ENCODE peak calls at places on chromosomes 3 and 15, in five cellular contexts. B is left colon, Q is LHCN-M2, P is omental fat pad, X is activated T-cell treated with anti-CD3 and anti-CD28 coated beads for 1 hour. K is an unnamed sample.

GRCh38 chr3:186141776-186142175 is 32.9 kb upstream of the ETV5 start:
- DNase-seq in X (no peak), B (no peak), Q (no peak), P (no peak), K (no peak)

GRCh38 chr3:175837962-175838361 is 978.8 kb downstream of the NAALADL2 start:
- DNase-seq in B (no peak), Q (no peak), X (no peak), P (no peak), K (no peak)

GRCh38 chr3:146308222-146308621 is 57.3 kb upstream of the PLSCR4 start:
- DNase-seq in X (no peak), P (no peak), Q (peak; percentile 40), B (no peak), K (no peak)

GRCh38 chr3:48952510-48953118 is 34.0 kb downstream of the ARIH2 start:
- DNase-seq in Q (no peak), B (peak; percentile 41), P (no peak), X (peak; percentile 46), K (peak; percentile 27)

GRCh38 chr15:82900511-82900910 is 52.0 kb downstream of the HOMER2 start:
- DNase-seq in Q (peak; percentile 42), X (no peak), B (no peak), P (no peak), K (no peak)

GRCh38 chr15:73273181-73274002 is 95.4 kb downstream of the HCN4 start:
- DNase-seq in P (peak; percentile 28), X (peak; percentile 12), B (peak; percentile 29), Q (peak; percentile 52), K (peak; percentile 19)

GRCh38 chr3:14716593-14716992 is 41.7 kb downstream of the C3orf20 start:
- DNase-seq in Q (peak; percentile 5), B (no peak), X (no peak), P (no peak), K (no peak)

GRCh38 chr15:90231028-90232017 is 2.4 kb downstream of the CIB1 start:
- DNase-seq in B (peak; percentile 50), P (no peak), X (peak; percentile 64), Q (no peak), K (peak; percentile 78)

GRCh38 chr3:185325946-185326791 is 36.8 kb upstream of the MAP3K13 start:
- DNase-seq in P (no peak), Q (no peak), X (no peak), B (no peak), K (no peak)

GRCh38 chr3:8845641-8846040 is 76.2 kb upstream of the OXTR start:
- DNase-seq in P (no peak), B (no peak), Q (peak; percentile 81), X (no peak), K (no peak)

GRCh38 chr3:183211390-183211789 is 41.7 kb upstream of the B3GNT5 start:
- DNase-seq in Q (no peak), B (peak; percentile 36), X (no peak), P (no peak), K (no peak)

GRCh38 chr15:75453703-75454470 is 2.4 kb upstream of the SIN3A start:
- DNase-seq in Q (peak; percentile 100), B (peak; percentile 98), X (peak; percentile 93), P (peak; percentile 87), K (peak; percentile 91)

GRCh38 chr3:7638103-7638502 is 777.2 kb downstream of the GRM7 start:
- DNase-seq in P (no peak), B (no peak), Q (no peak), X (no peak), K (no peak)

GRCh38 chr3:44206301-44206700 is 35.4 kb upstream of the TOPAZ1 start:
- DNase-seq in P (no peak), Q (no peak), B (no peak), X (no peak), K (no peak)

GRCh38 chr15:22846073-22846472 is 7.6 kb downstream of the NIPA2 start:
- DNase-seq in B (no peak), Q (no peak), P (no peak), X (no peak), K (no peak)

GRCh38 chr3:9143180-9143579 is 106.3 kb downstream of the SRGAP3 start:
- DNase-seq in P (no peak), X (no peak), Q (no peak), B (no peak), K (no peak)

GRCh38 chr15:91521996-91522395 is 331.5 kb upstream of the SLCO3A1 start:
- DNase-seq in B (no peak), X (no peak), P (no peak), Q (no peak), K (no peak)

K was measured in effector CD4-positive, alpha-beta T cell.